ENCODE peak calls at places on chromosomes 4 and X, in ten cellular contexts. B is IMR-90, S is right lobe of liver, W is sigmoid colon, G is breast epithelium, V is fibroblast of the aortic adventitia, I is fibroblast of lung, A is brain microvascular endothelial cell, M is astrocyte, C is thoracic aorta. N is an unnamed sample.

GRCh38 chr4:185755451-185755850 is 56.5 kb downstream of the SORBS2 start:
- DNase-seq in B (no peak), S (no peak), W (no peak), G (no peak), V (no peak), I (peak), A (no peak), M (no peak), C (no peak), N (no peak)

GRCh38 chrX:20252392-20253231 is 14.1 kb downstream of the RPS6KA3 start:
- DNase-seq in B (peak), S (peak), W (peak), G (no peak), V (peak), I (peak), A (peak), M (peak), C (no peak), N (no peak)

GRCh38 chrX:107716045-107716684 is 59.4 kb downstream of the TSC22D3 start:
- DNase-seq in B (peak), S (no peak), W (no peak), G (no peak), V (peak), I (peak), A (no peak), M (peak), C (no peak), N (no peak)

GRCh38 chr4:145285928-145286327 is 105.5 kb upstream of the OTUD4 start:
- DNase-seq in B (peak), S (no peak), W (no peak), G (no peak), V (no peak), I (peak), A (peak), M (peak), C (no peak), N (no peak)

GRCh38 chr4:20037745-20038144 is 214.0 kb upstream of the SLIT2 start:
- DNase-seq in B (no peak), S (no peak), W (no peak), G (no peak), V (peak), I (no peak), A (no peak), M (no peak), C (no peak), N (no peak)

GRCh38 chr4:146435962-146436361 is 85.8 kb downstream of the SLC10A7 start:
- DNase-seq in B (no peak), S (no peak), W (no peak), G (no peak), V (no peak), I (no peak), A (no peak), M (no peak), C (no peak), N (no peak)

GRCh38 chr4:129821073-129821472 is 725.1 kb downstream of the C4orf33 start:
- DNase-seq in B (no peak), S (no peak), W (no peak), G (no peak), V (no peak), I (no peak), A (no peak), M (no peak), C (no peak), N (no peak)

GRCh38 chr4:41077628-41078027 is 136.7 kb downstream of the APBB2 start:
- DNase-seq in B (no peak), S (no peak), W (no peak), G (no peak), V (no peak), I (no peak), A (no peak), M (no peak), C (no peak), N (no peak)

GRCh38 chr4:129668092-129668491 is 572.1 kb downstream of the C4orf33 start:
- DNase-seq in B (no peak), S (no peak), W (no peak), G (no peak), V (no peak), I (no peak), A (no peak), M (no peak), C (no peak), N (no peak)

GRCh38 chr4:5952286-5953002 is 59.6 kb upstream of the CRMP1 start:
- DNase-seq in B (no peak), S (no peak), W (peak), G (no peak), V (no peak), I (no peak), A (no peak), M (no peak), C (no peak), N (no peak)

GRCh38 chr4:188400456-188400855 is 261.2 kb downstream of the TRIML1 start:
- DNase-seq in B (no peak), S (no peak), W (no peak), G (peak), V (no peak), I (no peak), A (no peak), M (no peak), C (no peak), N (no peak)

GRCh38 chr4:33493231-33493630 is 2751.1 kb downstream of the ARAP2 start:
- DNase-seq in B (no peak), S (no peak), W (no peak), G (no peak), V (no peak), I (no peak), A (no peak), M (no peak), C (no peak), N (no peak)

GRCh38 chrX:120274958-120275357 is 24.3 kb downstream of the ZBTB33 start:
- DNase-seq in B (no peak), S (no peak), W (no peak), G (no peak), V (no peak), I (no peak), A (no peak), M (no peak), C (no peak), N (no peak)

GRCh38 chrX:16666541-16666940 is 16.6 kb downstream of the S100G start:
- DNase-seq in B (peak), S (no peak), W (no peak), G (no peak), V (peak), I (peak), A (peak), M (peak), C (no peak), N (no peak)

GRCh38 chr4:173074501-173074946 is 94.1 kb upstream of the GALNT7 start:
- DNase-seq in B (peak), S (no peak), W (no peak), G (no peak), V (peak), I (peak), A (peak), M (peak), C (no peak), N (peak)

GRCh38 chrX:141879616-141880015 is 24.1 kb upstream of the MAGEC1 start:
- DNase-seq in B (no peak), S (no peak), W (no peak), G (no peak), V (no peak), I (no peak), A (no peak), M (no peak), C (no peak), N (no peak)

GRCh38 chrX:153657161-153657560 is 10.2 kb downstream of the DUSP9 start:
- DNase-seq in B (no peak), S (no peak), W (peak), G (no peak), V (no peak), I (no peak), A (no peak), M (no peak), C (no peak), N (no peak)

GRCh38 chrX:100410083-100410590 is at the start of gene PCDH19:
- DNase-seq in B (peak), S (peak), W (peak), G (no peak), V (peak), I (peak), A (peak), M (peak), C (no peak), N (peak)

GRCh38 chr4:57448452-57448851 is 338.3 kb upstream of the IGFBP7 start:
- DNase-seq in B (no peak), S (no peak), W (no peak), G (no peak), V (no peak), I (no peak), A (no peak), M (no peak), C (no peak), N (no peak)

GRCh38 chrX:53476371-53476770 is 42.2 kb upstream of the HSD17B10 start:
- DNase-seq in B (peak), S (no peak), W (no peak), G (no peak), V (peak), I (peak), A (peak), M (peak), C (no peak), N (no peak)

GRCh38 chrX:65509400-65509799 is 25.2 kb downstream of the LAS1L start:
- DNase-seq in B (no peak), S (no peak), W (no peak), G (no peak), V (no peak), I (no peak), A (no peak), M (no peak), C (no peak), N (no peak)

GRCh38 chr4:126851391-126851790 is 781.4 kb upstream of the INTU start:
- DNase-seq in B (peak), S (no peak), W (no peak), G (no peak), V (peak), I (peak), A (no peak), M (peak), C (no peak), N (peak)

GRCh38 chr4:102825261-102826071 is 1.9 kb downstream of the UBE2D3 start:
- DNase-seq in B (peak), S (peak), W (peak), G (peak), V (peak), I (peak), A (peak), M (peak), C (no peak), N (no peak)

GRCh38 chr4:7356667-7357295 is 77.9 kb downstream of the PSAPL1 start:
- DNase-seq in B (no peak), S (no peak), W (no peak), G (no peak), V (no peak), I (no peak), A (no peak), M (no peak), C (no peak), N (no peak)
- H3K4me3 ChIP-seq in B (no peak), S (no peak), W (no peak), G (no peak), V (no peak), I (no peak), A (no peak), M (no peak), C (no peak), N (no peak)

DNA sequence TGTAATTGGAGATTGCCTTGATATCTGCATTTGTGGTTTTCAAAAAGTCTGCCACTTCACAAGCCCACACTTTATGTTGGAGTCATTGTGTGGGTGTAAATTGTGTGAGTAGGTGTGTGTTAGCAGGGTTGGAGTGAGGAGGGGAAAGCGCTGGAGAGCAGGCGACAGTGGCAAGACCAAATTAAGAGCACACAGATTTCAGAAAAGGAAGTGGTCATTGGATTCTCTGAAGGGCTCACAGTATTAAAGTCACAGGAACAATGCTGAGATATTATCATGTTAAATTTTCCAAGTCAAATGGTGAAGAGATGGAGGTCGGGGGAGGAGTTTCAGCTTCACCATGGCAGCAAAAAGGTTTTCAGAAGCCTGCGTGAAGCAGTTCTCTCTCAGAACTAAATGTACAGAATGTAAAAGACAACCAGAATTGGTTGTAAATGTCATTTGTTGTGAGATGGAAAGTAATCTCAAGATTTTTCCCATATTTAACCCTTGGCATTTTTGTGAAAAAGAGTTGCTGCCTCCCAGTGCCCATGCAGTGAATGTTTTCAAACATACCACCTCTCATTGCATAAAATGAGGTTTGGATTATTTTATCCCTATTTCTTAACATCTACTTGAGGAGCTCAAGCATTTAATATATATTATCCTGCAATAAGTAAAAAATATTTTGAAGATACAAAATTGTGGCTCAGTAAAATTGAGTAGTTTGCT is 265.9 kb downstream of the ZNF674 start:
- DNase-seq in B (no peak), S (no peak), W (no peak), G (no peak), V (peak), I (peak), A (no peak), M (no peak), C (no peak), N (no peak)
- TF ChIP-seq CTCF in B (no peak), S (no peak), W (no peak), G (no peak), V (peak), I (no peak), A (no peak), M (no peak), C (no peak), N (peak)

GRCh38 chr4:14583331-14583730 is 418.9 kb upstream of the CPEB2 start:
- DNase-seq in B (no peak), S (no peak), W (no peak), G (no peak), V (no peak), I (no peak), A (no peak), M (no peak), C (no peak), N (no peak)

GRCh38 chr4:14580061-14580460 is 422.2 kb upstream of the CPEB2 start:
- DNase-seq in B (no peak), S (no peak), W (no peak), G (no peak), V (no peak), I (no peak), A (no peak), M (no peak), C (no peak), N (no peak)

GRCh38 chr4:14583752-14584151 is 418.5 kb upstream of the CPEB2 start:
- DNase-seq in B (no peak), S (no peak), W (no peak), G (no peak), V (no peak), I (no peak), A (no peak), M (no peak), C (no peak), N (no peak)

GRCh38 chr4:14582658-14583057 is 419.6 kb upstream of the CPEB2 start:
- DNase-seq in B (no peak), S (no peak), W (no peak), G (no peak), V (no peak), I (no peak), A (no peak), M (no peak), C (no peak), N (no peak)

GRCh38 chr4:14581741-14582140 is 420.5 kb upstream of the CPEB2 start:
- DNase-seq in B (no peak), S (no peak), W (no peak), G (no peak), V (no peak), I (no peak), A (no peak), M (no peak), C (no peak), N (no peak)
- H3K4me3 ChIP-seq in B (no peak), S (no peak), W (no peak), G (no peak), V (no peak), I (no peak), A (no peak), M (no peak), C (no peak), N (no peak)

GRCh38 chrX:52271212-52271611 is 86.5 kb downstream of the MAGED4 start:
- DNase-seq in B (no peak), S (no peak), W (no peak), G (no peak), V (peak), I (no peak), A (no peak), M (no peak), C (no peak), N (no peak)
- TF ChIP-seq CTCF in B (no peak), S (peak), W (no peak), G (no peak), V (peak), I (peak), A (peak), M (no peak), C (no peak), N (peak)

DNA sequence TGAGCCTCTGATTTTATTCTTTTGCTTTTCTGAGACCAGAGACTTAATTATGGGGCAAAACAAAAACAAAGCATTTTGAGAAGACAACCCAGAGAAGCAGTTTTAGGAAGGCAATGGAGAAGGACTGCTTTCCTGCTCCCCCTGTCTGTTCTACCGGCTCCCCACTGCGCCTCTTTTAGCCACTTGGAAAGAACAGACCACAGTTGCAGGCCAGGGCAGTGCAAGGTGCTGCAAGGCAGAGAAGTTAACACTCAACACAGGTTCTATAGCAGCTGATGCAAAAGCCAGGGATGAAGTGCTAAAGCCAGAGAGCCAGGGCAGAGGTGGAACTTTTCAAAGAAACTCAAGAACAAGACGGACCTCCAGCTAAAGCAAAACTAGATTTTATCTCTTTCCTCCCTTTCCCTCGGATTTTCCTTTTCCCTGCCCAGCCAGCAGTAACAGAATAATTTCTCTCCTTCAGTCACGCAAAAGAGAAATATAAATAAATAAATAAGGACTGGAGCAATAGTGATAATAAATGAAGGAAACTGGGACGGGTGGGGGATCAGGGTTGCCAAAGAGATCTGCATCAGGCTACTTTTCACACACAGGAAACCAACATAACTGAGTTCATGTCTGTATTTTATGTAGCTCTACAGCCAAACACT is 10.4 kb downstream of the SH3RF1 start:
- DNase-seq in B (no peak), S (no peak), W (no peak), G (no peak), V (no peak), I (no peak), A (no peak), M (no peak), C (no peak), N (no peak)
- H3K4me3 ChIP-seq in B (no peak), S (no peak), W (no peak), G (no peak), V (peak), I (no peak), A (no peak), M (no peak), C (peak), N (no peak)

GRCh38 chrX:47722260-47722659 is 63.3 kb upstream of the UXT start:
- DNase-seq in B (no peak), S (no peak), W (no peak), G (no peak), V (no peak), I (no peak), A (no peak), M (no peak), C (no peak), N (no peak)
- TF ChIP-seq CTCF in B (no peak), S (no peak), W (no peak), G (no peak), V (no peak), I (no peak), A (no peak), M (no peak), C (no peak), N (no peak)

GRCh38 chr4:142351958-142352357 is 494.1 kb downstream of the INPP4B start:
- DNase-seq in B (no peak), S (no peak), W (no peak), G (no peak), V (peak), I (no peak), A (no peak), M (no peak), C (no peak), N (no peak)
- H3K4me3 ChIP-seq in B (peak), S (no peak), W (no peak), G (no peak), V (peak), I (no peak), A (no peak), M (no peak), C (peak), N (no peak)

GRCh38 chr4:7874838-7875237 is 64.8 kb downstream of the AFAP1 start:
- DNase-seq in B (no peak), S (no peak), W (no peak), G (no peak), V (no peak), I (no peak), A (no peak), M (no peak), C (no peak), N (no peak)

GRCh38 chr4:7878323-7878722 is 61.3 kb downstream of the AFAP1 start:
- DNase-seq in B (no peak), S (no peak), W (peak), G (no peak), V (no peak), I (no peak), A (no peak), M (no peak), C (no peak), N (no peak)

GRCh38 chr4:7877131-7877530 is 62.5 kb downstream of the AFAP1 start:
- DNase-seq in B (no peak), S (no peak), W (peak), G (no peak), V (no peak), I (no peak), A (no peak), M (no peak), C (no peak), N (peak)

GRCh38 chr4:7873881-7874280 is 65.8 kb downstream of the AFAP1 start:
- DNase-seq in B (peak), S (no peak), W (no peak), G (no peak), V (peak), I (peak), A (no peak), M (no peak), C (no peak), N (no peak)

DNA sequence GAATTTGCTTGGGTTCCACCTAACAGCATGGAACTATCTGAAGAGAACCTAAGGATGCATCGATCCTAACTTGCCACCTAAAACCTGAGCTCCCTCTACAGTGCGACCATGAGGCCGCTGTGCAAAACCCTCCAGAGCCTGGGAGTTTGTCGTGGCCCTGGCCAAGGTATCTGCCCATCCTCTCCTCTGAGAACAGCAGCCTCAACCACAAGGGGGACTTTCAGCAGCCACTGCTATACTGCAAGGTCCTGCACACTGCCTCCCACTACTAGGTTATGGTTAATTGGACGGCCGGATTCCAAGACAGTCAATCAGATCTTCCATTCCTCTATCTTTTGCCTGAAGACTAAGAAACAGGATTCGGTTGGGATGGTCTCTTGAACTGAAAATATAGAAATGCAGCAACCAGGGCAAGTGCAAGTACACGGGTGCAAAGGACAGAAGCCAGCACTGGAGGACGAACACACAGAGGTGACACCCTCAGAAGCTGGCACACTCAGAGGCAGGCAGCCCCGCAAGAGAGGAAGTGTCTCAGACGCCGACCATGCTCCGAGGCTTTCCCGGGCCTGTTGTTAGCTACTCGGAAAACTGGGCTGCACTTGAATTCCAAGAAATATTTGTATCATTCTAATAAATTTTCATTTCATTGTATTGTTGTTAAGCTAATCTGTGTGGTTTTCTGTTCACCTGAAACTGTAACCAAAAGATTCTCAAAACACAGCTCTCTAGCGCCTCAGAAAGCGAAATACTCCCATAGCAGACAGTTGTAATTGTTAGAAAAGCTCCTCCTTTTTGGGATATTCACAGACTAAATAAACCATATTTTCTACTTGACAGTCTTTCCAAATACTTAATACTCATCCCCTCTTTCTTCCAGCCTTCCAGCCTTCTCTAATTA is 63.3 kb downstream of the AFAP1 start:
- DNase-seq in B (peak), S (no peak), W (peak), G (no peak), V (peak), I (peak), A (peak), M (peak), C (no peak), N (no peak)
- TF ChIP-seq CTCF in B (peak), S (no peak), W (no peak), G (no peak), V (peak), I (peak), A (peak), M (peak), C (peak), N (peak)